ENCODE peak calls at places on chromosomes 5 and 9, in four cellular contexts. N, W, I and T are unnamed samples.

GRCh38 chr5:149406203-149406978 is 27.3 kb upstream of the IL17B start:
- DNase-seq in N (no peak), W (peak; percentile 79), I (peak; percentile 83), T (no peak)

GRCh38 chr5:4245076-4245475 is 649.4 kb downstream of the IRX1 start:
- DNase-seq in N (no peak), W (no peak), I (no peak), T (no peak)

GRCh38 chr9:75086443-75087278 is 1.3 kb downstream of the NMRK1 start:
- DNase-seq in N (no peak), W (peak; percentile 58), I (no peak), T (no peak)

GRCh38 chr5:34957857-34958690 is 28.7 kb downstream of the DNAJC21 start:
- DNase-seq in N (peak; percentile 41), W (peak; percentile 62), I (peak; percentile 66), T (no peak)

GRCh38 chr9:81499021-81499454 is 190.3 kb downstream of the TLE1 start:
- DNase-seq in N (no peak), W (no peak), I (peak; percentile 90), T (no peak)

GRCh38 chr9:125462766-125463384 is 201.2 kb downstream of the GAPVD1 start:
- DNase-seq in N (no peak), W (no peak), I (no peak), T (no peak)

GRCh38 chr5:149162401-149163084 is 21.2 kb downstream of the ABLIM3 start:
- DNase-seq in N (no peak), W (no peak), I (peak; percentile 43), T (no peak)

GRCh38 chr9:121837113-121838010 is 185.9 kb downstream of the DAB2IP start:
- DNase-seq in N (no peak), W (no peak), I (peak; percentile 53), T (peak; percentile 38)

GRCh38 chr5:154309361-154309725 is 118.8 kb downstream of the GALNT10 start:
- DNase-seq in N (no peak), W (no peak), I (peak; percentile 29), T (no peak)

GRCh38 chr5:107975568-107975967 is 304.8 kb upstream of the EFNA5 start:
- DNase-seq in N (no peak), W (peak; percentile 36), I (no peak), T (no peak)

GRCh38 chr5:25418978-25419377 is 774.2 kb upstream of the CDH10 start:
- DNase-seq in N (no peak), W (no peak), I (no peak), T (no peak)

GRCh38 chr5:14685757-14686156 is 21.2 kb downstream of the OTULIN start:
- DNase-seq in N (peak; percentile 55), W (peak; percentile 72), I (peak; percentile 81), T (no peak)

GRCh38 chr5:110413856-110414255 is 312.6 kb downstream of the TMEM232 start:
- DNase-seq in N (no peak), W (no peak), I (peak; percentile 10), T (no peak)

GRCh38 chr5:141557681-141558136 is 61.1 kb downstream of the DIAPH1 start:
- DNase-seq in N (peak; percentile 55), W (peak; percentile 95), I (peak; percentile 99), T (peak; percentile 89)

GRCh38 chr5:97832645-97833296 is 649.7 kb upstream of the RIOK2 start:
- DNase-seq in N (no peak), W (no peak), I (no peak), T (no peak)

GRCh38 chr5:10555134-10555733 is 8.6 kb upstream of the ANKRD33B start:
- DNase-seq in N (no peak), W (no peak), I (peak; percentile 88), T (peak; percentile 50)

GRCh38 chr5:43554497-43554896 is 2.4 kb downstream of the PAIP1 start:
- DNase-seq in N (no peak), W (no peak), I (no peak), T (no peak)

GRCh38 chr5:150257424-150257823 is 32.1 kb downstream of the CAMK2A start:
- DNase-seq in N (no peak), W (no peak), I (no peak), T (no peak)

GRCh38 chr9:101381118-101381517 is 3.7 kb downstream of the BAAT start:
- DNase-seq in N (no peak), W (no peak), I (no peak), T (no peak)

DNA sequence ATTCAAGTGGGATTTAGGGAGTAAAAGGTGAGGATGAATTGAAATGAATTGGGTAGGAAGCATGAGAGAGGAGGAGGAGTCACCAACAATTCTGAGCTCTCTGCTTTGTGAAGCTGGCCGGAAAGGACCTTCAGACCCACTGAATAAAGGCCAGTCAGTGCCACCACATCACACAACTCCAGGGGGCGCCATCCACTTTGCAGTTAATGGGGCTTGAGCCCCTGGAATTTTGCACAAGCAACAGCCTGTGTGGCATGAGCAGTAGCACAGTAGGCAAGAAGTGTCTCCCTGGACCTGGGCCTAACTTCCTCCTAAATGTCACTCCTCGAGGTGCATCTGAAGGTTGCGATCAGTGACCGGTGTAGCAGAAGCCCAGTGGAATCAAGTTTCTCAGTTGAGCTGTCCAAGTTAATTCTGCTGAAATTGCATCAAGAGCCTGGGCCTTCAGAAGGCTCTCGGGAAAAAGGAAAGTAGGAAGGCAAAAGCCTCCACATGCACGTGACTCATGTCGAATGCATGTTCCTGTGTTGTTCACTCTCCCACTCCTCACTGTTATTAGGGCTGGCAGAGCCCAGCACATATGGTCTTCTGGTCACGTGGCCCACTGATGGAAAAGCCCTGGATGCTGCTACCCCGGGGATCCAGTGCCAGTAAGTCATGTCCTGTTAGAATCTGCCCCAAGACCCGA is 27.8 kb upstream of the GLIS3 start:
- DNase-seq in N (no peak), W (peak; percentile 49), I (peak; percentile 69), T (no peak)
- TF ChIP-seq CTCF in N (no peak), W (peak; percentile 60), I (no peak), T (peak; percentile 37)

GRCh38 chr9:136438548-136438908 is 1.1 kb downstream of the INPP5E start:
- DNase-seq in N (peak; percentile 57), W (peak; percentile 66), I (peak; percentile 50), T (no peak)

GRCh38 chr9:136441191-136441680 is 1.6 kb upstream of the INPP5E start:
- DNase-seq in N (no peak), W (no peak), I (peak; percentile 23), T (no peak)

GRCh38 chr9:136437839-136438547 is 1.7 kb downstream of the INPP5E start:
- DNase-seq in N (no peak), W (no peak), I (no peak), T (no peak)

GRCh38 chr9:136438909-136439549 is 616 bp downstream of the INPP5E start:
- DNase-seq in N (peak; percentile 91), W (peak; percentile 43), I (peak; percentile 58), T (no peak)

GRCh38 chr9:136439550-136440408 is at the start of gene INPP5E:
- DNase-seq in N (peak; percentile 98), W (peak; percentile 87), I (peak; percentile 86), T (peak; percentile 82)
- TF ChIP-seq CTCF in N (peak; percentile 71), W (peak; percentile 28), I (peak; percentile 41), T (peak; percentile 58)

GRCh38 chr5:146007270-146007669 is 70.9 kb downstream of the SH3RF2 start:
- DNase-seq in N (no peak), W (peak; percentile 34), I (peak; percentile 7), T (no peak)
- TF ChIP-seq CTCF in N (no peak), W (no peak), I (no peak), T (no peak)

GRCh38 chr5:180541710-180542109 is 47.5 kb downstream of the CNOT6 start:
- DNase-seq in N (no peak), W (peak; percentile 33), I (no peak), T (no peak)
- TF ChIP-seq CTCF in N (no peak), W (peak; percentile 34), I (no peak), T (no peak)

DNA sequence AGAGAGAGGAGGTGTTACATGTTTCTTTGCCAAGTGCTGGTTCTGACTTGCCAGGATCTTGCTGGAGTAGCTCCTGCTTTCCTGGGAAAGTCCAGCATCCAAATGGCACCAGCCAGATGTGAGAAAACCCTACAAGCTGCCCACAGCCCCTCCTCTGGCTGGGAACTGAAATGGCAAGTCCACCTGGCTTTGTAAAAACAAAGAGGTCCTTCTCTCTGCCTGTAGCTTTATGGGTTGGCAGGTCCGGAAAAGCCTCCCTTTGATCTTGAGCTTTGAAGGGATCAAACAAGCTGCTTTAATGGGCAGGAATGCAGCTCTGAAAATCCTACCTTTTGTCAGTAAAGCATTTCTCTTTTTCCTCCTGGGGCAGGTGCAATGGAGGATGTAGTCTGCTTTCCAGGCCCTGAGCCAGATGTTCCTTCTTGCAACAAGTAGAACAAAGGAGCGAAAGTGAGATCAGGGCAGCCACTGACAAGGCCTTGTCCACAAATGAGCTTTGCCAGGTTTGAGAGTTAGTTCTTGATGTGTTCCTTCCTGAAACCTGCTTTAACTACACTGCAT is 456.7 kb downstream of the ZNF608 start:
- DNase-seq in N (no peak), W (peak; percentile 77), I (no peak), T (no peak)
- TF ChIP-seq CTCF in N (no peak), W (peak; percentile 47), I (no peak), T (no peak)

GRCh38 chr5:57037355-57037754 is 85.4 kb upstream of the MIER3 start:
- DNase-seq in N (no peak), W (peak; percentile 68), I (no peak), T (no peak)
- TF ChIP-seq CTCF in N (no peak), W (peak; percentile 25), I (no peak), T (no peak)

GRCh38 chr9:133257398-133258053 is 17.5 kb downstream of the ABO start:
- DNase-seq in N (no peak), W (no peak), I (no peak), T (no peak)
- TF ChIP-seq CTCF in N (no peak), W (no peak), I (no peak), T (no peak)

DNA sequence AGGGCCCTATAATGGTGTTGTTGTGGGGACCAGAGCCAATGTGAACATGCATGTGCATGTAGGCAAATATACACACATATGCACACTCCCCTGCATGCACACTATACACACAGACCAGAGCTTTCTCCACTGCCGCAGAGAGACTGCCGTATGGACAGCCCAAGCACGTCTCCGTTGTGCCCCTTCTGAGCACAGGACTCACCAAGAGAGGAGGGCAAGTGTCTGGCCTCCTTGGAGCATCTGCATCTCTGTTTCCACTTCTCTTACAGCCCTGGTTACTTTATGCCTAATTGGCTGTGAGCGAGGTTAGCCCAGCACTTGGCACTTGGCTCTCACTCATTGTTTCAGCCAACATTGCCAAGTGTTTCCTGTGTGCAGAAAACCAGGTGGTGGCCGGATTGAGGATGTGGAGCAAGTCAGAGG is 30.4 kb downstream of the CSF2 start:
- DNase-seq in N (no peak), W (no peak), I (no peak), T (no peak)
- TF ChIP-seq CTCF in N (no peak), W (no peak), I (no peak), T (no peak)

DNA sequence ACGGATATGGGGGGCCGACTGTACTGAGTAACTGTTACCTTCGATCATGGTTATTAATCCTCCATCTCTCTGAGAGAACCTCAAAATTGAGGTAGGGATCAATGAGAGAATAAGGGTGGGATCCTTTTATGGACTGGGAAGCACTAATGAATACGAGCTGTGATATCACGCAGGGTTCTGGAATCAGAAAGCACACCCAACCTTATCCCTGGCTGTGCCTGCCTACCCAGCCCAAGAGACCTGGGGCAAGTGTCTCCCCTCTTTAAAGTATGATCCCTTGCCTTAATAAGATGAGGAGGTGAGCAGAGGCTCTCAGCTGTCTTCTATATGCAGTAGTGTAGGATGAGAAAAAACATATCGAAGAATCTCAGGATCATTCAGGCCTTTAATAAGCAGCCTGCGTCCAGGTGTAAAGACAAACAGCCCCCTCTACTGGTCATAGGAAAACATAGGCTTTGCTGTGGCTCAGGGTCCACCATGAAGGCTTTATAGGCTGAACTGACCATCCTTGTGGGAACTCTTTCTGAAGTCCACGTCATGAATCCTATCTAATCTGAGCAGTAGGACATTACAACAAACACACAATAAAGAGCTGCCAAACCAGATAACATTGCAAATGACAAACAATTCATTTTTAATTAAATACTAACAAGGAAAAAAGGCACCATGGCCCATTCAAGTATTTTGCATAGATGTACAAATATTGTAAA is 16.8 kb downstream of the NIPAL4 start:
- DNase-seq in N (peak; percentile 74), W (peak; percentile 89), I (peak; percentile 85), T (no peak)
- TF ChIP-seq CTCF in N (peak; percentile 56), W (peak; percentile 87), I (peak; percentile 79), T (peak; percentile 68)